ENCODE peak calls at places on chromosomes 1 and 21, in nine cellular contexts. S, Y, T, G, D, J, N, V and M are unnamed samples.

GRCh38 chr1:30745156-30745833 is 12.3 kb downstream of the LAPTM5 start:
- DNase-seq in S (no peak), Y (peak; percentile 52), T (no peak), G (peak; percentile 56), D (no peak), J (no peak), N (no peak), V (no peak), M (no peak)

GRCh38 chr1:40435471-40435870 is 14.8 kb upstream of the ZFP69B start:
- DNase-seq in S (no peak), Y (no peak), T (peak; percentile 16), G (no peak), D (no peak), J (no peak), N (no peak), V (no peak), M (peak; percentile 5)

GRCh38 chr1:119316870-119317416 is 51.6 kb upstream of the HAO2 start:
- DNase-seq in S (no peak), Y (no peak), T (no peak), G (no peak), D (peak; percentile 21), J (no peak), N (peak; percentile 21), V (no peak), M (no peak)

GRCh38 chr21:35622612-35623011 is 437.7 kb downstream of the SETD4 start:
- DNase-seq in S (no peak), Y (no peak), T (no peak), G (no peak), D (no peak), J (no peak), N (no peak), V (no peak), M (no peak)

GRCh38 chr1:235990376-235990795 is 74.5 kb downstream of the NID1 start:
- DNase-seq in S (peak; percentile 58), Y (no peak), T (peak; percentile 94), G (no peak), D (peak; percentile 75), J (no peak), N (peak; percentile 23), V (no peak), M (no peak)

GRCh38 chr1:17535300-17535937 is 4.1 kb upstream of the ARHGEF10L start:
- DNase-seq in S (no peak), Y (no peak), T (no peak), G (no peak), D (no peak), J (no peak), N (no peak), V (no peak), M (no peak)

GRCh38 chr1:1435911-1436633 is 582 bp downstream of the VWA1 start:
- DNase-seq in S (no peak), Y (peak; percentile 75), T (no peak), G (no peak), D (no peak), J (no peak), N (no peak), V (no peak), M (no peak)

GRCh38 chr1:51518730-51519047 is 377 bp downstream of the EPS15 start:
- DNase-seq in S (no peak), Y (peak; percentile 90), T (no peak), G (peak; percentile 46), D (no peak), J (no peak), N (peak; percentile 55), V (peak; percentile 80), M (no peak)

GRCh38 chr1:110633646-110634030 is 27.5 kb upstream of the KCNA2 start:
- DNase-seq in S (no peak), Y (no peak), T (no peak), G (no peak), D (no peak), J (no peak), N (no peak), V (no peak), M (no peak)

GRCh38 chr1:8879348-8880067 is 1.0 kb upstream of the ENO1 start:
- DNase-seq in S (peak; percentile 61), Y (no peak), T (no peak), G (no peak), D (no peak), J (peak; percentile 58), N (no peak), V (peak; percentile 60), M (no peak)

GRCh38 chr1:87869563-87869962 is 540.9 kb downstream of the LMO4 start:
- DNase-seq in S (no peak), Y (no peak), T (peak; percentile 91), G (peak; percentile 1), D (peak; percentile 68), J (no peak), N (peak; percentile 91), V (peak; percentile 95), M (no peak)

GRCh38 chr1:87473203-87473661 is 144.6 kb downstream of the LMO4 start:
- DNase-seq in S (no peak), Y (no peak), T (peak; percentile 26), G (no peak), D (no peak), J (no peak), N (peak; percentile 90), V (peak; percentile 24), M (no peak)

GRCh38 chr1:154856049-154856448 is 14.0 kb downstream of the KCNN3 start:
- DNase-seq in S (no peak), Y (no peak), T (no peak), G (no peak), D (no peak), J (no peak), N (no peak), V (no peak), M (no peak)

GRCh38 chr1:39178541-39179431 is 25.7 kb upstream of the MACF1 start:
- DNase-seq in S (peak; percentile 39), Y (no peak), T (peak; percentile 84), G (peak; percentile 71), D (peak; percentile 72), J (no peak), N (peak; percentile 94), V (peak; percentile 85), M (no peak)

GRCh38 chr1:147504801-147505303 is 36.4 kb upstream of the BCL9 start:
- DNase-seq in S (peak; percentile 81), Y (no peak), T (no peak), G (no peak), D (peak; percentile 17), J (peak; percentile 29), N (peak; percentile 49), V (no peak), M (peak; percentile 68)

GRCh38 chr1:67831850-67832513 is 1.3 kb downstream of the GNG12 start:
- DNase-seq in S (peak; percentile 73), Y (peak; percentile 87), T (peak; percentile 81), G (no peak), D (peak; percentile 67), J (peak; percentile 50), N (peak; percentile 85), V (peak; percentile 72), M (peak; percentile 49)

GRCh38 chr1:53681647-53682368 is 57.2 kb downstream of the GLIS1 start:
- DNase-seq in S (peak; percentile 52), Y (no peak), T (peak; percentile 38), G (peak; percentile 41), D (no peak), J (peak; percentile 14), N (peak; percentile 71), V (peak; percentile 64), M (no peak)
- TF ChIP-seq CTCF in S (peak; percentile 15), Y (peak; percentile 51), T (peak; percentile 52), G (peak; percentile 75), D (peak; percentile 47), J (no peak), N (peak; percentile 86), V (peak; percentile 82), M (peak; percentile 63)

GRCh38 chr1:100353073-100353801 is 931 bp downstream of the CDC14A start:
- DNase-seq in S (no peak), Y (peak; percentile 83), T (no peak), G (peak; percentile 23), D (peak; percentile 13), J (peak; percentile 37), N (no peak), V (peak; percentile 10), M (no peak)

GRCh38 chr1:100351095-100351884 is 1.0 kb upstream of the CDC14A start:
- DNase-seq in S (peak; percentile 84), Y (peak; percentile 92), T (peak; percentile 94), G (peak; percentile 93), D (peak; percentile 86), J (peak; percentile 86), N (peak; percentile 90), V (peak; percentile 89), M (peak; percentile 61)

GRCh38 chr1:100352267-100353072 is at the start of gene CDC14A:
- DNase-seq in S (peak; percentile 94), Y (peak; percentile 98), T (peak; percentile 97), G (peak; percentile 84), D (peak; percentile 94), J (peak; percentile 94), N (peak; percentile 92), V (peak; percentile 90), M (peak; percentile 83)

GRCh38 chr1:100354971-100355394 is 2.7 kb downstream of the CDC14A start:
- DNase-seq in S (no peak), Y (no peak), T (peak; percentile 28), G (peak; percentile 66), D (no peak), J (no peak), N (peak; percentile 80), V (peak; percentile 81), M (peak; percentile 43)

DNA sequence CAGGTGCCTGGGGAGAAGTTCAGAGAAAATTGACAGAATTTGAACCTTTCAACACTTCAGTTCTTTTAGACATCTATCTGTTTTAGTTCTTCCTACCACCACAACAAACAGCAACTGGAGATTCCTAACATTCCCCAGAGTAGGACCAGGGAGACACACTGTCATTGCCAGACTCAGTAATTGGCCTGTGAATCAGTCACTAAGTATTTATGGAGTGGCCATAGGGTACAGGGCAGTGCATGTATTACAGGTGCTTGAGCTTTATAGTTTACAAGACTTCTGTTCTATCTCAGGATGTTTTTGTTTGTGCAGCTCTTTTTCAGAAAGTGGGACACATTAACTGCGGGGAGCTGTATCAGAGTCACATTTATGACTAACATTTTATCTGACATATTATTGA is 1.7 kb downstream of the CDC14A start:
- DNase-seq in S (no peak), Y (no peak), T (peak; percentile 44), G (peak; percentile 82), D (peak; percentile 68), J (no peak), N (peak; percentile 85), V (peak; percentile 53), M (no peak)
- H3K4me3 ChIP-seq in S (peak overlapping the region; percentile 84), Y (peak overlapping the region; percentile 93), T (no peak overlapping the region), G (peak overlapping the region; percentile 89), D (peak overlapping the region; percentile 83), J (peak overlapping the region; percentile 92), N (peak overlapping the region; percentile 92), V (no peak overlapping the region), M (peak overlapping the region; percentile 96)

DNA sequence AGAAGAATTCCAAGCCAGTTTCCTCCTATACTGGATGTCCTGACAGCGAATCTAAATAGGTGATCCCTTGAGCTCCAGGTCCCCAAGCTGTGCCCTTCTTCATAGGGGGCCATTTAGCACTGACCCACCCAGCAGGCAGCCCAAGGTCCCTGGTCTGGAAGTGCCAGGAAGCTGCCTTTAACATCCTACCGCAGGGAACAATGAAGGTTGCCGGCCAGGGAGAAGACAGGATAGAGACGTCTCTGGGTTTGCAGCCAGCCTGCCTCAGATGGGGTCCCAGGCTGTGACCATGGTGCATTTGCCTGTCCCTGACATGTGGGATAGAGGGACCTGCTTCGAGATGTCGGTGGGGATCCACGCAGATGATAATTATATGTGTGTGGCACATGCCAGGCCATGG is 2.7 kb upstream of the RIPK4 start:
- DNase-seq in S (no peak), Y (no peak), T (no peak), G (no peak), D (no peak), J (no peak), N (no peak), V (no peak), M (no peak)
- TF ChIP-seq CTCF in S (no peak), Y (no peak), T (no peak), G (no peak), D (no peak), J (no peak), N (no peak), V (no peak), M (no peak)

GRCh38 chr1:230621290-230622022 is 20.8 kb upstream of the COG2 start:
- DNase-seq in S (no peak), Y (no peak), T (no peak), G (no peak), D (no peak), J (no peak), N (no peak), V (no peak), M (no peak)
- H3K4me3 ChIP-seq in S (no peak overlapping the region), Y (no peak overlapping the region), T (no peak overlapping the region), G (no peak overlapping the region), D (no peak overlapping the region), J (no peak overlapping the region), N (no peak overlapping the region), V (no peak overlapping the region), M (no peak overlapping the region)